ENCODE peak calls at places on chromosome 13, in six cellular contexts. B is neural progenitor cell, W is HCT116, D is GM13977, Y is epithelial cell of esophagus, J is bronchial epithelial cell. A is an unnamed sample.

GRCh38 chr13:45411631-45412030 is 6.5 kb downstream of the SLC25A30 start:
- DNase-seq in B (no peak), W (no peak), D (no peak), Y (no peak), J (no peak), A (no peak)

GRCh38 chr13:33075996-33076395 is 59.8 kb downstream of the KL start:
- DNase-seq in B (no peak), W (no peak), D (no peak), Y (no peak), J (no peak), A (no peak)

GRCh38 chr13:23902975-23903905 is 5.9 kb upstream of the C1QTNF9B start:
- DNase-seq in B (peak), W (no peak), D (peak), Y (no peak), J (no peak), A (no peak)

GRCh38 chr13:71290963-71291937 is 575.8 kb downstream of the DACH1 start:
- DNase-seq in B (no peak), W (no peak), D (no peak), Y (peak), J (peak), A (peak)

GRCh38 chr13:101424381-101425155 is 8.3 kb upstream of the NALCN start:
- DNase-seq in B (no peak), W (no peak), D (no peak), Y (no peak), J (no peak), A (no peak)

GRCh38 chr13:74306496-74306895 is 172.3 kb upstream of the KLF12 start:
- DNase-seq in B (no peak), W (no peak), D (no peak), Y (no peak), J (no peak), A (no peak)

GRCh38 chr13:27991881-27992280 is 3.4 kb upstream of the URAD start:
- DNase-seq in B (no peak), W (no peak), D (no peak), Y (peak), J (peak), A (no peak)

GRCh38 chr13:59413121-59413520 is 750.6 kb downstream of the DIAPH3 start:
- DNase-seq in B (no peak), W (no peak), D (no peak), Y (no peak), J (no peak), A (no peak)

GRCh38 chr13:112877066-112877465 is 91.9 kb upstream of the MCF2L start:
- DNase-seq in B (no peak), W (no peak), D (no peak), Y (no peak), J (no peak), A (no peak)

GRCh38 chr13:24670927-24671326 is 9.3 kb upstream of the ATP12A start:
- DNase-seq in B (peak), W (peak), D (no peak), Y (no peak), J (no peak), A (no peak)

GRCh38 chr13:106597759-106598395 is 29.9 kb upstream of the ARGLU1 start:
- DNase-seq in B (no peak), W (no peak), D (no peak), Y (no peak), J (no peak), A (no peak)

GRCh38 chr13:87810391-87810801 is 139.2 kb downstream of the SLITRK5 start:
- DNase-seq in B (peak), W (no peak), D (no peak), Y (peak), J (peak), A (no peak)

GRCh38 chr13:29292045-29292444 is 303.4 kb downstream of the SLC7A1 start:
- DNase-seq in B (peak), W (no peak), D (no peak), Y (no peak), J (no peak), A (no peak)

GRCh38 chr13:51519839-51520238 is 64.4 kb upstream of the WDFY2 start:
- DNase-seq in B (no peak), W (no peak), D (no peak), Y (peak), J (peak), A (no peak)

GRCh38 chr13:49683489-49683888 is 7.8 kb downstream of the EBPL start:
- DNase-seq in B (no peak), W (no peak), D (peak), Y (no peak), J (no peak), A (no peak)

GRCh38 chr13:80716610-80717081 is 375.7 kb upstream of the SPRY2 start:
- DNase-seq in B (no peak), W (no peak), D (no peak), Y (peak), J (peak), A (no peak)

DNA sequence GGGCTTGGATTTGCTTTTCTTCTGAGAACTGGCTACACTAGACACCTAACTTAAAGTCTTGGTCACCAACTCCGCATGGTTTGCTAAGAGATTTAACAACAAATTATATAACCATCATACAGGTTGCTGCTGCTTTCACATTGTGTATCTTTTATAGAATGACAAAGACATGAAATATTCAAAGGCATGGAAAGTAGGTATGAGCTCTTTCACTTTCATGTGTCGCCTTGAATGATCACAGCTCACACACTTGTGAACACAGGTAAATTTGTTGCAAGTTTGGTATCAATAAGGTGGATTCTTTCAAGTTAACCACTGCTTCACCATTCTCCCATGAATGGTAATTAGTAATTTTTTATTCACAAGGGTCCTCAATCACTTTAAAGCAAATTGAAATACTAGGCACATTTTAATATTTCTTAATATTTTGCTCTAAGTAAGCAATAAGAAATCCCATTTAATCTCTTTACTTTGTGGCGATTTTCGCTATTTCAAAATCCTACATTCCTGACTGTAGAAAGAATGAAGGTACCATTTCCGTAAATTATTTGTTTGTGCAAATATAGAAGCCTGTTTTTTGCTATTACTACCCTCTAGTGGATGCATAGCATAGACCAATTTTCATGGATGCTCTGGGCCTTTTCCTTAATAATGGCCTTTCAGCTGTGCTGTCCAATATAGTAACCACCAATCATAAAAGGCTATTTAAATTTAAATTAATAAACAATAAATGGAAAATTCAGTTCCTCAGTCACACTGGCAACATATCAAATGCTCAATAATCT is 45.5 kb upstream of the FREM2 start:
- DNase-seq in B (no peak), W (no peak), D (no peak), Y (no peak), J (peak), A (no peak)
- TF ChIP-seq CTCF in B (peak), W (no peak), D (no peak), Y (peak), J (peak), A (no peak)

DNA sequence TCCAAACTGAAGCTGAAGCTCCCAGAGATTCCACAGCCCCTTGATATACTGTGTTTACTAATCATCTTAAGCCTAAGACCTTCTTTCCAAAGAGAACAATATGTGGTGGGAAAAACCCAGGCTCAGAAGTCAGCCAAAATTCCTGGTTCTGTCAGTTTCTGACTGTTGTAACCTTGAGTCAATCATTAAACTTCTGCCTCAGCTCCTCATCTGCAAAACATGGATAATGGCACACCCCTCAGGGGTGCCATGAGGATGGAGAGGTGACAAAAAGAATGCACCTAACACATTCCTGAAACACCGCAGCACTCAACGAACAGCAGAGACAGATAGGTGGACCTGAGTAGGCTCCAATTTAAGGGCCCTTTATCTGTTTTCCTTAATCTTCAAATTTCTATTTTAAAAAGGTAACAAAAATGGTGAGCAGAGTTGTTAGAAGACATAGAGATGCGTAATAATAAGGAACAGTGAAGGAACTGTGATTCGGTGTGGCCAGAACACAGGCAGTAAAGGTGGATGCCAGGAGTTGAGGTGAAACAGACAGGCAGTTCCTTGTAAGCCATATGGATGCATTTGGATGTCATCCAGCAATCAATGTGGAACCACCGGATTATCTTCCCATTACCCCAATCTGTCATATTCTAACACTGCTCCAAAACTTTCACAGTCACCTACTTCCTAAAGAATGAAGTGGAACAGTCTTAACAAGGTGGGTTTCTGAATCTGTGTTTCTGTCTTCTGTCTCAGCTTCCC is 56.6 kb upstream of the DOCK9 start:
- DNase-seq in B (no peak), W (no peak), D (no peak), Y (no peak), J (no peak), A (no peak)
- TF ChIP-seq CTCF in B (no peak), W (no peak), D (no peak), Y (no peak), J (no peak), A (no peak)

GRCh38 chr13:48078251-48078656 is 16.6 kb downstream of the MED4 start:
- DNase-seq in B (no peak), W (peak), D (peak), Y (peak), J (peak), A (no peak)
- TF ChIP-seq CTCF in B (no peak), W (no peak), D (peak), Y (peak), J (no peak), A (no peak)

GRCh38 chr13:30738526-30738925 is 3.2 kb downstream of the ALOX5AP start:
- DNase-seq in B (peak), W (no peak), D (no peak), Y (no peak), J (no peak), A (no peak)

GRCh38 chr13:30742896-30743295 is 7.6 kb downstream of the ALOX5AP start:
- DNase-seq in B (no peak), W (no peak), D (no peak), Y (no peak), J (no peak), A (no peak)

GRCh38 chr13:30737511-30738342 is 2.4 kb downstream of the ALOX5AP start:
- DNase-seq in B (no peak), W (no peak), D (no peak), Y (no peak), J (no peak), A (no peak)

GRCh38 chr13:30738946-30739528 is 3.7 kb downstream of the ALOX5AP start:
- DNase-seq in B (peak), W (no peak), D (no peak), Y (no peak), J (no peak), A (no peak)

DNA sequence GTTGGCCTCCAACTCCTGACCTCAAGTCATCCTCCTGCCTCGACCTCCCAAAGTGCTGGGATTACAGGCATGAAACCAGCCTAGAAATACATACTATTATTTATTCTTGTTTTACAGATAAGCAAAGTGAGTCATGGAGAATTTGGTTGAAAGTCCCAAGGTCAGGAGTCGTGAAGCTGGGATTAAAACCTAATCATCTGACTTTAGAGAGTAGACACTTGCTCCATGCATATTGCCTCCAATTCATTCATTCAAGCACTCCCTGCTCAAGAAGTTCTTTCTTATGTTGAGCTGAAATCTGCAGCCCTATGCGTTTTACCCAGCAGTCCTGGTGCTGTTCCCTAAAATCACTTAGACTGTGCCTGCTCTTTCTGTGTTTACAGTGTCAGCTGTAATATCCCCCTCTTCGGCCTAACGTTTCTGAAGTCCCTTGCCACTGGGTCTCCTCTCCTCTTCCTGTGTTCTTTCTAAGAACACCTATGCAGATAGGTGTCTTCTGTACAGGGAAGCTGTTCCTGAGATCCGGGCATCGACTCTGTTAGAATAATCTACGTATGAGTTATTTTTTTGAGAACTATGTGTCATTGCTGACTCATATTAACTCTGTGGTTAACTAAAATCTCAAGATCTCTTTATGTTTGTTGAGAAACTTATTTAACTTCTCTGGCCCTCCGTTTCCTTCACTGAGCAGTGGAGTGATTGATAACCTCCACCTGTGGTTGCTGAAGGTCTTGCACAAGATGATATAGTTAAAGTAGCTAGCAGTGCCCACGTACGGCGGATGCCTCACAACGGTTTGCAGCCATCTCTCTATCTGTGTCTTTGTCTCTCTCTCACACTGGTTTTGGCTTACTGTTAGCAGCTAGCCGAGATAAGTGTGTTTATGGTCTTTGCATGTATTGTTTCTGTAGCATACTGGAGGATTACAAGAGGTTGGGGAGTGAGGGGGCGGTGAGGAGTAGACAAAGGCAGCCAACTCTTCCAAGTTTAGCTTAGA is 4.6 kb downstream of the ALOX5AP start:
- DNase-seq in B (peak), W (peak), D (peak), Y (peak), J (peak), A (no peak)
- TF ChIP-seq CTCF in B (no peak), W (no peak), D (no peak), Y (no peak), J (no peak), A (no peak)

GRCh38 chr13:63628310-63628709 is 2212.7 kb upstream of the PCDH20 start:
- DNase-seq in B (no peak), W (no peak), D (no peak), Y (no peak), J (no peak), A (no peak)
- TF ChIP-seq CTCF in B (no peak), W (no peak), D (no peak), Y (no peak), J (no peak), A (no peak)

DNA sequence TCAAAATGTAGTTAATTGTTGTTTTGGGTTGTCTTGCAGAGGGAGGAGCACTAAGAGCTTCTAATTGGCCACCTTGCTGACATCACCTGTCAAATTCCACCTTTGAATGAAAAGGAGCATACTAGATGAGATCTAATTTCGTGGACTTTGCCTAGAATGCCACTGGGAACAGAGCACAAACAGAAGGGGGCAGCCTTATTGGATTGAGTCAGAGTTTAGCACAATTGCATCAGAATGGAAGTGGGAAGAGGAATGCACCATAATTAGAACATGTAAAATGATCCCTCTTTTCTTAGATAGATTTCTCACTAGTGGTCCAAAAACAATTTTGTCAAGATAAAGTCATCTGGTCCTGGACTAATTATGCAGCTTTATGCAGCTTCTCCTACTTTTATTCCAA is 1552.2 kb downstream of the PCDH9 start:
- DNase-seq in B (no peak), W (peak), D (no peak), Y (peak), J (no peak), A (no peak)
- TF ChIP-seq CTCF in B (peak), W (no peak), D (no peak), Y (no peak), J (no peak), A (no peak)

GRCh38 chr13:102904408-102904862 is 58.6 kb downstream of the ERCC5 start:
- DNase-seq in B (no peak), W (no peak), D (no peak), Y (peak), J (peak), A (no peak)

GRCh38 chr13:102905905-102906304 is 60.1 kb downstream of the ERCC5 start:
- DNase-seq in B (no peak), W (no peak), D (no peak), Y (no peak), J (no peak), A (no peak)

GRCh38 chr13:102902789-102903347 is 57.0 kb downstream of the ERCC5 start:
- DNase-seq in B (no peak), W (no peak), D (no peak), Y (no peak), J (no peak), A (no peak)

GRCh38 chr13:102901615-102902305 is 55.9 kb downstream of the ERCC5 start:
- DNase-seq in B (no peak), W (no peak), D (no peak), Y (peak), J (peak), A (no peak)

GRCh38 chr13:102903659-102904407 is 58.0 kb downstream of the ERCC5 start:
- DNase-seq in B (peak), W (no peak), D (no peak), Y (peak), J (peak), A (no peak)
- TF ChIP-seq CTCF in B (peak), W (peak), D (peak), Y (peak), J (peak), A (no peak)

A was measured in natural killer cell.